ENCODE peak calls at places on chromosome 3, in four cellular contexts. K is PC-3, A is astrocyte, Z is ascending aorta. D is an unnamed sample.

GRCh38 chr3:65810277-65810676 is 228.4 kb downstream of the MAGI1 start:
- DNase-seq in K (no peak), A (no peak), Z (no peak), D (no peak)

GRCh38 chr3:171427771-171428320 is 32.4 kb downstream of the TNIK start:
- DNase-seq in K (no peak), A (no peak), Z (no peak), D (no peak)

GRCh38 chr3:128881576-128881975 is 2.2 kb downstream of the ACAD9 start:
- DNase-seq in K (no peak), A (no peak), Z (no peak), D (no peak)

GRCh38 chr3:127538569-127538968 is 52.0 kb downstream of the TPRA1 start:
- DNase-seq in K (no peak), A (no peak), Z (no peak), D (no peak)

GRCh38 chr3:170128259-170128976 is 53.1 kb downstream of the PHC3 start:
- DNase-seq in K (no peak), A (no peak), Z (no peak), D (no peak)

GRCh38 chr3:130941793-130942192 is 47.9 kb downstream of the ATP2C1 start:
- DNase-seq in K (peak; percentile 78), A (no peak), Z (no peak), D (no peak)

GRCh38 chr3:127747751-127748521 is 74.4 kb downstream of the MGLL start:
- DNase-seq in K (peak; percentile 92), A (peak; percentile 87), Z (peak; percentile 92), D (peak; percentile 83)

GRCh38 chr3:13244695-13245449 is 171.6 kb upstream of the IQSEC1 start:
- DNase-seq in K (peak; percentile 77), A (peak; percentile 6), Z (no peak), D (no peak)

GRCh38 chr3:128280466-128281455 is 127.5 kb downstream of the EEFSEC start:
- DNase-seq in K (no peak), A (no peak), Z (no peak), D (no peak)

GRCh38 chr3:13051066-13051465 is 22.2 kb downstream of the IQSEC1 start:
- DNase-seq in K (no peak), A (no peak), Z (no peak), D (no peak)

GRCh38 chr3:171383206-171384018 is 76.8 kb downstream of the TNIK start:
- DNase-seq in K (no peak), A (peak; percentile 60), Z (no peak), D (peak; percentile 60)

GRCh38 chr3:11093823-11094340 is 60.4 kb upstream of the HRH1 start:
- DNase-seq in K (no peak), A (no peak), Z (no peak), D (no peak)

GRCh38 chr3:127217594-127218456 is 24.9 kb downstream of the PRR23E start:
- DNase-seq in K (peak; percentile 79), A (no peak), Z (no peak), D (no peak)

GRCh38 chr3:52299815-52300611 is 12.4 kb downstream of the GLYCTK start:
- DNase-seq in K (peak; percentile 23), A (peak; percentile 24), Z (no peak), D (peak; percentile 34)

GRCh38 chr3:32780735-32781210 is 37.0 kb upstream of the TRIM71 start:
- DNase-seq in K (peak; percentile 75), A (peak; percentile 21), Z (no peak), D (peak; percentile 54)

GRCh38 chr3:150454085-150454484 is 46.0 kb downstream of the TSC22D2 start:
- DNase-seq in K (no peak), A (no peak), Z (no peak), D (no peak)

GRCh38 chr3:127044996-127045395 is 62.1 kb downstream of the PLXNA1 start:
- DNase-seq in K (peak; percentile 6), A (no peak), Z (no peak), D (peak; percentile 34)

GRCh38 chr3:11199902-11200678 is 45.8 kb downstream of the HRH1 start:
- DNase-seq in K (no peak), A (peak; percentile 32), Z (no peak), D (no peak)

GRCh38 chr3:101900316-101900715 is 51.0 kb downstream of the NFKBIZ start:
- DNase-seq in K (no peak), A (no peak), Z (no peak), D (no peak)

GRCh38 chr3:136141891-136142290 is 54.2 kb downstream of the MSL2 start:
- DNase-seq in K (peak; percentile 43), A (peak; percentile 52), Z (no peak), D (no peak)

GRCh38 chr3:17062736-17063135 is 178.0 kb downstream of the PLCL2 start:
- DNase-seq in K (no peak), A (no peak), Z (no peak), D (no peak)

GRCh38 chr3:112734718-112735350 is 93.9 kb upstream of the CCDC80 start:
- DNase-seq in K (peak; percentile 89), A (peak; percentile 45), Z (no peak), D (peak; percentile 90)

GRCh38 chr3:112734171-112734570 is 93.2 kb upstream of the CCDC80 start:
- DNase-seq in K (peak; percentile 23), A (peak; percentile 12), Z (no peak), D (peak; percentile 46)

GRCh38 chr3:112735927-112736326 is 95.0 kb upstream of the CCDC80 start:
- DNase-seq in K (no peak), A (no peak), Z (no peak), D (no peak)

DNA sequence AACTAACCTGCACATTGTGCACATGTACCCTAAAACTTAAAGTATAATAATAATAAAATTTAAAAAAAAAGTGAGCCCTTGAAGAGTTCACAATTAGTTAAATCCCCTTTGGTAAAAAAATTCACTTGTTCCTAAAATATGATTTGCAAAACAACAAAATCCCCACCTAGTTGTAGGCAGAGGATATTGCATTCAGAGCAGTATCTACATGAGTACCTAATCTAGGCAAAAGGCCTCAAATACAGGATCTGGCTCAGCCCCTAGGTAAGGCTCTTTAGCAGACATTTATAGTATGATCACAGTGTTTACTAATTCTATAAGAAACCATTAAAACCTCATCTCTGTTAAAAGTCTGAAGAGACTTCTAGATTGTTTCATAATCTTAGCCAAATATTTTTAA is 89.3 kb upstream of the CCDC80 start:
- DNase-seq in K (peak; percentile 50), A (no peak), Z (no peak), D (peak; percentile 51)
- TF ChIP-seq CTCF in K (peak; percentile 38), A (no peak), Z (no peak), D (peak; percentile 55)

GRCh38 chr3:183634707-183635106 is 716 bp upstream of the KLHL24 start:
- DNase-seq in K (no peak), A (no peak), Z (no peak), D (no peak)
- H3K4me3 ChIP-seq in K (peak overlapping the region; percentile 75), A (no peak overlapping the region), Z (peak overlapping the region; percentile 95), D (no peak overlapping the region)

GRCh38 chr3:18444597-18445420 is 19.7 kb upstream of the SATB1 start:
- DNase-seq in K (peak; percentile 77), A (no peak), Z (no peak), D (peak; percentile 44)
- TF ChIP-seq CTCF in K (no peak), A (no peak), Z (peak; percentile 74), D (peak; percentile 34)

GRCh38 chr3:54784021-54784420 is 143.8 kb downstream of the LRTM1 start:
- DNase-seq in K (no peak), A (no peak), Z (no peak), D (no peak)

GRCh38 chr3:54783611-54784010 is 144.2 kb downstream of the LRTM1 start:
- DNase-seq in K (no peak), A (peak; percentile 62), Z (no peak), D (peak; percentile 3)

GRCh38 chr3:54781728-54782127 is 146.1 kb downstream of the LRTM1 start:
- DNase-seq in K (no peak), A (no peak), Z (no peak), D (no peak)

GRCh38 chr3:54777141-54777540 is 150.7 kb downstream of the LRTM1 start:
- DNase-seq in K (no peak), A (no peak), Z (no peak), D (no peak)

GRCh38 chr3:54780336-54780735 is 147.5 kb downstream of the LRTM1 start:
- DNase-seq in K (no peak), A (peak; percentile 63), Z (no peak), D (no peak)
- H3K4me3 ChIP-seq in K (no peak overlapping the region), A (no peak overlapping the region), Z (no peak overlapping the region), D (no peak overlapping the region)

GRCh38 chr3:188690076-188690475 is 481.7 kb upstream of the TPRG1 start:
- DNase-seq in K (no peak), A (no peak), Z (no peak), D (no peak)

GRCh38 chr3:188686319-188686718 is 485.5 kb upstream of the TPRG1 start:
- DNase-seq in K (no peak), A (no peak), Z (no peak), D (no peak)

GRCh38 chr3:188689101-188689574 is 482.6 kb upstream of the TPRG1 start:
- DNase-seq in K (no peak), A (peak; percentile 72), Z (no peak), D (peak; percentile 94)

GRCh38 chr3:188685789-188686188 is 486.0 kb upstream of the TPRG1 start:
- DNase-seq in K (no peak), A (no peak), Z (no peak), D (no peak)

DNA sequence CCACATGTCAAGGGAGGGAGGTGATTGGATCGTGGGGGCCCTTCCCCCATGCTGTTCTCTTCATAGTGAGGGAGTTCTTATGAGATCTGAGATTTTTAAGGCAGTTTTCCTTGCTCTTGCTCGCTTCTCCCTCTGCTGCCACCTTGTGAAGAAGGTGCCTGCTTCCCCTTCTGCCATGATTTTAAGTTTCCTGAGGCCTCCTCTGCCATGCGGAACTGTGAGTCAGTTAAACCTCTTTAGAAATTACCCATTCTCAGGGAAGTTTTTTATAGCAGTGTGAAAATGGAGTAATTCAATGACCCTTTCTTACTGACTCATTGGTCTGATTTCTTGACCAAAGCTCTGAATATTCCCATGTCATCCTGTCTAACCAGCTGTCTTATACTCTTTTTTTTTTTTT is 484.4 kb upstream of the TPRG1 start:
- DNase-seq in K (peak; percentile 66), A (peak; percentile 85), Z (no peak), D (peak; percentile 68)
- TF ChIP-seq CTCF in K (peak; percentile 57), A (peak; percentile 36), Z (no peak), D (peak; percentile 52)

GRCh38 chr3:188264231-188265213 is 110.6 kb downstream of the LPP start:
- DNase-seq in K (peak; percentile 65), A (peak; percentile 69), Z (no peak), D (peak; percentile 51)

GRCh38 chr3:188259611-188260010 is 105.7 kb downstream of the LPP start:
- DNase-seq in K (no peak), A (no peak), Z (no peak), D (no peak)

GRCh38 chr3:188261011-188261410 is 107.1 kb downstream of the LPP start:
- DNase-seq in K (peak; percentile 51), A (no peak), Z (no peak), D (no peak)

GRCh38 chr3:188262913-188263683 is 109.1 kb downstream of the LPP start:
- DNase-seq in K (peak; percentile 96), A (peak; percentile 94), Z (no peak), D (peak; percentile 57)

DNA sequence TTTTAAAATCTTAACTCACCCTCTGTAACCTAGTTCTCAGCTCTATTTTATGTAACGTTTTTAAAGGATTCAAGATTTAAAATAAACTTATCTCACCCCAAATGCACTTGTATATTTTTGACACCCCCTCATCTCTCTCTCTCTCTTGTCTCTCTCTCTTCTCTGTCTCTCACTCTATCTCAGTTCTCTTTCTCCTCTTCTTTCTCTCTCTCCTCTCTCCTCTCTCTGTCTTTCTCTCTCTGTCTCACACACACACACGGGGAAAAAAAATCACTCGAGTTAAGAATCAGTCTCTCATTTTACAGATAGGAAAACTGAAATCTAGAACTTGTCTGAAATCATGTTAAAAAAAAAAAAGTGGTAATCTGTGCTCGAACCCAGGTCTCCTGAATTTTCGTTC is 108.5 kb downstream of the LPP start:
- DNase-seq in K (no peak), A (no peak), Z (no peak), D (no peak)
- H3K4me3 ChIP-seq in K (peak overlapping the region; percentile 46), A (no peak overlapping the region), Z (no peak overlapping the region), D (no peak overlapping the region)

GRCh38 chr3:188255190-188255589 is 101.2 kb downstream of the LPP start:
- DNase-seq in K (no peak), A (no peak), Z (no peak), D (no peak)
- TF ChIP-seq CTCF in K (no peak), A (no peak), Z (no peak), D (no peak)